ENCODE peak calls at places on chromosomes 7 and 10, in ten cellular contexts. One of them, this sample, is unnamed.

GRCh38 chr7:140251824-140252555 is 75.2 kb upstream of the KDM7A start:
- DNase-seq in MCF 10A: no peak
- DNase-seq in OCI-LY7: no peak
- DNase-seq in fibroblast of lung: no peak
- DNase-seq in right atrium auricular region: no peak
- DNase-seq in fibroblast of pulmonary artery: no peak
- DNase-seq in ascending aorta: no peak
- DNase-seq in lower lobe of right lung: no peak
- DNase-seq in IMR-90: no peak
- DNase-seq in HL-60: no peak
- DNase-seq in this sample: no peak

GRCh38 chr10:35435824-35436223 is 99.5 kb downstream of the CCNY start:
- DNase-seq in MCF 10A: no peak
- DNase-seq in ascending aorta: no peak
- DNase-seq in OCI-LY7: no peak
- DNase-seq in fibroblast of pulmonary artery: no peak
- DNase-seq in HL-60: peak; percentile 28
- DNase-seq in right atrium auricular region: no peak
- DNase-seq in lower lobe of right lung: peak; percentile 61
- DNase-seq in IMR-90: no peak
- DNase-seq in fibroblast of lung: no peak
- DNase-seq in this sample: no peak

GRCh38 chr10:103871006-103871405 is 15.6 kb upstream of the SH3PXD2A start:
- DNase-seq in MCF 10A: peak; percentile 55
- DNase-seq in ascending aorta: no peak
- DNase-seq in fibroblast of pulmonary artery: no peak
- DNase-seq in right atrium auricular region: no peak
- DNase-seq in HL-60: no peak
- DNase-seq in IMR-90: no peak
- DNase-seq in OCI-LY7: no peak
- DNase-seq in lower lobe of right lung: no peak
- DNase-seq in fibroblast of lung: no peak
- DNase-seq in this sample: no peak

GRCh38 chr7:1853619-1854520 is 183.8 kb downstream of the ELFN1 start:
- DNase-seq in lower lobe of right lung: peak; percentile 34
- DNase-seq in ascending aorta: no peak
- DNase-seq in fibroblast of pulmonary artery: no peak
- DNase-seq in MCF 10A: no peak
- DNase-seq in IMR-90: no peak
- DNase-seq in fibroblast of lung: no peak
- DNase-seq in HL-60: no peak
- DNase-seq in right atrium auricular region: no peak
- DNase-seq in OCI-LY7: no peak
- DNase-seq in this sample: no peak

GRCh38 chr10:120508393-120508792 is 51.4 kb downstream of the PLPP4 start:
- DNase-seq in ascending aorta: no peak
- DNase-seq in IMR-90: no peak
- DNase-seq in HL-60: no peak
- DNase-seq in right atrium auricular region: no peak
- DNase-seq in OCI-LY7: no peak
- DNase-seq in MCF 10A: peak; percentile 97
- DNase-seq in fibroblast of lung: no peak
- DNase-seq in lower lobe of right lung: no peak
- DNase-seq in fibroblast of pulmonary artery: peak; percentile 55
- DNase-seq in this sample: no peak

GRCh38 chr7:109460296-109460695 is 890.6 kb downstream of the DNAJB9 start:
- DNase-seq in lower lobe of right lung: no peak
- DNase-seq in OCI-LY7: no peak
- DNase-seq in IMR-90: no peak
- DNase-seq in MCF 10A: no peak
- DNase-seq in ascending aorta: no peak
- DNase-seq in HL-60: no peak
- DNase-seq in fibroblast of lung: no peak
- DNase-seq in fibroblast of pulmonary artery: no peak
- DNase-seq in right atrium auricular region: no peak
- DNase-seq in this sample: no peak

GRCh38 chr10:69459101-69459805 is 8.0 kb downstream of the TSPAN15 start:
- DNase-seq in right atrium auricular region: no peak
- DNase-seq in fibroblast of lung: no peak
- DNase-seq in lower lobe of right lung: no peak
- DNase-seq in OCI-LY7: no peak
- DNase-seq in IMR-90: no peak
- DNase-seq in HL-60: no peak
- DNase-seq in ascending aorta: no peak
- DNase-seq in fibroblast of pulmonary artery: no peak
- DNase-seq in MCF 10A: no peak
- DNase-seq in this sample: no peak

GRCh38 chr10:7696545-7696944 is 6.6 kb upstream of the ITIH2 start:
- DNase-seq in lower lobe of right lung: peak; percentile 83
- DNase-seq in fibroblast of pulmonary artery: peak; percentile 18
- DNase-seq in OCI-LY7: no peak
- DNase-seq in HL-60: no peak
- DNase-seq in IMR-90: no peak
- DNase-seq in fibroblast of lung: no peak
- DNase-seq in right atrium auricular region: no peak
- DNase-seq in MCF 10A: peak; percentile 36
- DNase-seq in ascending aorta: no peak
- DNase-seq in this sample: no peak

GRCh38 chr7:103538964-103539709 is 93.1 kb upstream of the SLC26A5 start:
- DNase-seq in OCI-LY7: no peak
- DNase-seq in ascending aorta: no peak
- DNase-seq in HL-60: no peak
- DNase-seq in right atrium auricular region: no peak
- DNase-seq in fibroblast of lung: no peak
- DNase-seq in IMR-90: no peak
- DNase-seq in MCF 10A: no peak
- DNase-seq in fibroblast of pulmonary artery: no peak
- DNase-seq in lower lobe of right lung: no peak
- DNase-seq in this sample: no peak

GRCh38 chr7:31251441-31251840 is 89.1 kb downstream of the NEUROD6 start:
- DNase-seq in lower lobe of right lung: no peak
- DNase-seq in OCI-LY7: no peak
- DNase-seq in HL-60: no peak
- DNase-seq in MCF 10A: peak; percentile 32
- DNase-seq in right atrium auricular region: no peak
- DNase-seq in fibroblast of lung: no peak
- DNase-seq in fibroblast of pulmonary artery: no peak
- DNase-seq in ascending aorta: no peak
- DNase-seq in IMR-90: no peak
- DNase-seq in this sample: no peak

DNA sequence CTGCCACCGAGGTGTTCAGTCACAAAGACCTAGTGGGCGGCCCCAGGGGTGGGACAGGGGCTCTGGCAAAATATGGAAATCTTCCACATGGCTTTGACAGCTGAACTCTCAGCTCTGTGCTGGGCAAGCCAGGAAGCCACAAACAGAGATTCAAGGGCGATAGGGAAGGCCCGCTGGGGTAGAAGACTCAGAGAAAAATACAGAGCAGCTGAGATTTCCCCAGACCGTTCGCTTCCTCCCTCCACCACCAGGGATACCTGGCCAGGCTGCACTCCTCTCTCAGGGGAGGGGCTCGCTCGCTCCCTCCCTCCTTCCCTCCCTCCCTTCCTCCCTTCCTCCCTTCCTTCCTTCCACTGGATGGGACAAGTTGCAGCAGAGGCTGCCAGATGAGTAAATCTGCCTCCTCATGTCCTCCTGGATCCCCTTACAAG is 260.5 kb downstream of the PRPF18 start:
- DNase-seq in OCI-LY7: no peak
- DNase-seq in right atrium auricular region: no peak
- DNase-seq in HL-60: no peak
- DNase-seq in fibroblast of lung: no peak
- DNase-seq in IMR-90: no peak
- DNase-seq in lower lobe of right lung: no peak
- DNase-seq in fibroblast of pulmonary artery: no peak
- DNase-seq in ascending aorta: no peak
- DNase-seq in MCF 10A: no peak
- DNase-seq in this sample: no peak
- TF ChIP-seq CTCF in OCI-LY7: no peak
- TF ChIP-seq CTCF in right atrium auricular region: no peak
- TF ChIP-seq CTCF in HL-60: no peak
- TF ChIP-seq CTCF in fibroblast of lung: no peak
- TF ChIP-seq CTCF in IMR-90: no peak
- TF ChIP-seq CTCF in lower lobe of right lung: no peak
- TF ChIP-seq CTCF in fibroblast of pulmonary artery: no peak
- TF ChIP-seq CTCF in ascending aorta: no peak
- TF ChIP-seq CTCF in MCF 10A: no peak
- TF ChIP-seq CTCF in this sample: no peak

DNA sequence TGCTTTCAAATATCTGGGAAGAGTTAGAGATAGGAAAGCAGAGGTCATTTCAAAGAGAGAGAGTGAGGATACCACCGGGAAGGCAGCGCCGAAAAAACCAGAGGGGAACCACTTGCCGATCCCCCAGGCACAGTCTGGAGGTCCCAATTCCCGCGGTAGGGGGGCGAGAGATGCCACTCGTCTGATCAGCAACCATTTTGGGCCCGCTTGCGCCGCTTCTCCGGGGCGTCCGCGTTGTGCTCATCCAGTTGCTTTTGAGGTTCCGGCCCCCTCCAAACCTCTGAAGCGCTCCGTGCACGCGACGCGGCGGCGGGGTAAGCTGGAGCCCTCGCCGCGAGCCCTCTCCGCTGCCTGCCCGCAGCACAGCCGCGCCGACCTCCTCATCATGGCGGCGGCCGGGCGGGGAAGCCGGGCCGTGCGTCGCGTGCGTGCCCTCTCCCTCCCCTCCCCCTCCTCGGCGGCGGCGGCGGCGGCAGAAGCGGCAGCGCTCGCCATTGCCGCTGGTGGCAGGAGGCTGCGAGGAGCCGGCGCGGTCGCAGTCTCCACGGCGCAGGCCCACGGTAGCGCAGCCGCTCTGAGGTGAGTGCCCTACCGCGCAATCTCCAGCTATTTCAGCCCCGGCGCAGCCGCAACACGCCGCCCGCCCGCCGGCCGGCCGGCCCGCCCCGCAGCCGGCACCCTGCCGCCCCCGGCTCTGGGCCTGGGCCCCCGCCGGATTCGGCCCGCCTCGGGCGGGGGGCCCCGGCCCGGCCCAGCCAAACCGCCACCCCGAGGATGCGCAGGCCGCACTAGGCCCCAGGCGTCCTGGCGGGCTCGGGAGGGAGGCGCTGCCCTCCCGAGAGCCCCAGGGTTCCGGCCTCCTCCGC is at the start of gene NRF1:
- DNase-seq in HL-60: peak; percentile 65
- DNase-seq in right atrium auricular region: peak; percentile 77
- DNase-seq in lower lobe of right lung: peak; percentile 93
- DNase-seq in fibroblast of pulmonary artery: peak; percentile 92
- DNase-seq in fibroblast of lung: peak; percentile 91
- DNase-seq in MCF 10A: peak; percentile 86
- DNase-seq in OCI-LY7: peak; percentile 91
- DNase-seq in ascending aorta: peak; percentile 45
- DNase-seq in IMR-90: peak; percentile 89
- DNase-seq in this sample: peak; percentile 59
- TF ChIP-seq CTCF in HL-60: no peak
- TF ChIP-seq CTCF in right atrium auricular region: no peak
- TF ChIP-seq CTCF in lower lobe of right lung: no peak
- TF ChIP-seq CTCF in fibroblast of pulmonary artery: no peak
- TF ChIP-seq CTCF in fibroblast of lung: no peak
- TF ChIP-seq CTCF in MCF 10A: no peak
- TF ChIP-seq CTCF in OCI-LY7: no peak
- TF ChIP-seq CTCF in ascending aorta: peak; percentile 10
- TF ChIP-seq CTCF in IMR-90: peak; percentile 25
- TF ChIP-seq CTCF in this sample: no peak

GRCh38 chr7:127771707-127772106 is 119.7 kb downstream of the SND1 start:
- DNase-seq in IMR-90: no peak
- DNase-seq in MCF 10A: no peak
- DNase-seq in lower lobe of right lung: no peak
- DNase-seq in OCI-LY7: no peak
- DNase-seq in HL-60: no peak
- DNase-seq in right atrium auricular region: no peak
- DNase-seq in fibroblast of pulmonary artery: no peak
- DNase-seq in ascending aorta: no peak
- DNase-seq in fibroblast of lung: no peak
- DNase-seq in this sample: no peak
- TF ChIP-seq CTCF in IMR-90: no peak
- TF ChIP-seq CTCF in MCF 10A: no peak
- TF ChIP-seq CTCF in lower lobe of right lung: no peak
- TF ChIP-seq CTCF in OCI-LY7: no peak
- TF ChIP-seq CTCF in HL-60: no peak
- TF ChIP-seq CTCF in right atrium auricular region: no peak
- TF ChIP-seq CTCF in fibroblast of pulmonary artery: no peak
- TF ChIP-seq CTCF in ascending aorta: no peak
- TF ChIP-seq CTCF in fibroblast of lung: no peak
- TF ChIP-seq CTCF in this sample: no peak

GRCh38 chr7:129162732-129163131 is 18.2 kb downstream of the TSPAN33 start:
- DNase-seq in IMR-90: no peak
- DNase-seq in lower lobe of right lung: no peak
- DNase-seq in ascending aorta: no peak
- DNase-seq in HL-60: no peak
- DNase-seq in MCF 10A: no peak
- DNase-seq in right atrium auricular region: no peak
- DNase-seq in fibroblast of lung: no peak
- DNase-seq in OCI-LY7: no peak
- DNase-seq in fibroblast of pulmonary artery: no peak
- DNase-seq in this sample: no peak
- TF ChIP-seq CTCF in IMR-90: no peak
- TF ChIP-seq CTCF in lower lobe of right lung: no peak
- TF ChIP-seq CTCF in ascending aorta: no peak
- TF ChIP-seq CTCF in HL-60: no peak
- TF ChIP-seq CTCF in MCF 10A: no peak
- TF ChIP-seq CTCF in right atrium auricular region: no peak
- TF ChIP-seq CTCF in fibroblast of lung: no peak
- TF ChIP-seq CTCF in OCI-LY7: no peak
- TF ChIP-seq CTCF in fibroblast of pulmonary artery: no peak
- TF ChIP-seq CTCF in this sample: no peak

DNA sequence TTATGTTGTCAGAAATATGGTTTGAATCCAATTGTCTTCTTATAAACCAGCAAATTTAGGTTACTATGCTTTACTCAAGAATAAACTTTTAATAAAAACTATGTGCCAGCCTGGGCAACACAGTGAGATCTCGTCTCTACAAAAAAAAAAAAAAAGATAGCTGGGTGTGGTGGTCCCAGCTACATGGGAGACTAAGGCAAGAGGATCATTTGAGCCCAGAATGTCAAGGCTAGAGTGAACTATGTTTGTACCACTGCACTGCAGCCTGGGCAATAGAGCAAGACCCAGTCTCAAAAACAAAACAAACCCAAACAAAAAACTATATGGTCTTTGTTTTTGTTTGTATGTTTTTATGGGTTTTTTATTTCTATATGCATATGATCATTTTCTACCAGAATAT is 7.5 kb upstream of the ARHGAP12 start:
- DNase-seq in ascending aorta: no peak
- DNase-seq in fibroblast of pulmonary artery: no peak
- DNase-seq in right atrium auricular region: no peak
- DNase-seq in MCF 10A: no peak
- DNase-seq in lower lobe of right lung: no peak
- DNase-seq in IMR-90: no peak
- DNase-seq in OCI-LY7: no peak
- DNase-seq in HL-60: no peak
- DNase-seq in fibroblast of lung: no peak
- DNase-seq in this sample: no peak
- TF ChIP-seq CTCF in ascending aorta: no peak
- TF ChIP-seq CTCF in fibroblast of pulmonary artery: no peak
- TF ChIP-seq CTCF in right atrium auricular region: no peak
- TF ChIP-seq CTCF in MCF 10A: no peak
- TF ChIP-seq CTCF in lower lobe of right lung: no peak
- TF ChIP-seq CTCF in IMR-90: no peak
- TF ChIP-seq CTCF in OCI-LY7: no peak
- TF ChIP-seq CTCF in HL-60: no peak
- TF ChIP-seq CTCF in fibroblast of lung: no peak
- TF ChIP-seq CTCF in this sample: no peak